ENCODE peak calls at places on chromosomes 1 and 21, in four cellular contexts. One of them, this sample, is unnamed.

GRCh38 chr1:154198756-154199562 is 7.1 kb upstream of the TPM3 start:
- DNase-seq in H1: no peak
- DNase-seq in GM12892: no peak
- DNase-seq in HepG2: peak; percentile 71
- DNase-seq in this sample: no peak

GRCh38 chr21:32717851-32718316 is 9.9 kb downstream of the SYNJ1 start:
- DNase-seq in H1: no peak
- DNase-seq in GM12892: no peak
- DNase-seq in HepG2: no peak
- DNase-seq in this sample: no peak

GRCh38 chr21:32412998-32413504 is 545 bp downstream of the EVA1C start:
- DNase-seq in H1: no peak
- DNase-seq in GM12892: no peak
- DNase-seq in HepG2: no peak
- DNase-seq in this sample: no peak

GRCh38 chr1:8009043-8010002 is 16.8 kb downstream of the ERRFI1 start:
- DNase-seq in H1: no peak
- DNase-seq in GM12892: no peak
- DNase-seq in HepG2: no peak
- DNase-seq in this sample: no peak

GRCh38 chr1:71045463-71046028 is 2.1 kb downstream of the PTGER3 start:
- DNase-seq in H1: no peak
- DNase-seq in GM12892: no peak
- DNase-seq in HepG2: no peak
- DNase-seq in this sample: no peak

GRCh38 chr1:93595266-93595665 is 86.4 kb downstream of the BCAR3 start:
- DNase-seq in H1: no peak
- DNase-seq in GM12892: no peak
- DNase-seq in HepG2: no peak
- DNase-seq in this sample: no peak

GRCh38 chr1:3903141-3904005 is 3.3 kb upstream of the C1orf174 start:
- DNase-seq in H1: no peak
- DNase-seq in GM12892: no peak
- DNase-seq in HepG2: peak; percentile 57
- DNase-seq in this sample: no peak

GRCh38 chr1:99745061-99745460 is 21.4 kb downstream of the FRRS1 start:
- DNase-seq in H1: no peak
- DNase-seq in GM12892: no peak
- DNase-seq in HepG2: no peak
- DNase-seq in this sample: no peak

GRCh38 chr21:25005388-25005787 is 601.9 kb downstream of the MRPL39 start:
- DNase-seq in H1: no peak
- DNase-seq in GM12892: no peak
- DNase-seq in HepG2: no peak
- DNase-seq in this sample: no peak

DNA sequence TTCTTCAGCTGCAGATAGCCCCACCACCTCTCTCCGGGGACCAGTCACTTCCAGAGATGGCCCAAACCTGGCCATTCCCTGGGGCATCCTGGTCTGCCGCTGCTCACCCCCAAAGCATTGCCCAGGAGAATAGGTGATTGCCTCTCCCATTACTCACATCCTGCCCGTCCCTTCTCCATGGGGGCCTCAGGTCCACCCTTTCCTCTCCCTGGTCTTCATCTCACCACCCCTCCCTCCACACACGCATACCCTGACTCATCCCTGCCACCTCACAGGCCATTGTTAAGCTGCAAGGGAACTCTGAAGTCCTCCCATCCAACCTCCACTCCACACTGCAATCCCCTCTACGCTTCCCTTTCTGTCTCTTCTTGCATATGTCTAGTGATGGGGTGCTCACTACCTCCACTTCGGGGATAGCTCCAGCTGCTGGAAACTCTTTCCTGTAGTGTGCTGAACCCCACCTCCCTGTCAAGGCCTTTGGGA is at the start of gene PLEKHG5:
- DNase-seq in H1: peak; percentile 59
- DNase-seq in GM12892: no peak
- DNase-seq in HepG2: peak; percentile 59
- DNase-seq in this sample: no peak
- TF ChIP-seq POLR2A in H1: no peak
- TF ChIP-seq POLR2A in GM12892: no peak
- TF ChIP-seq POLR2A in HepG2: no peak
- TF ChIP-seq POLR2A in this sample: no peak

GRCh38 chr1:210596641-210597040 is 267.9 kb downstream of the HHAT start:
- DNase-seq in H1: no peak
- DNase-seq in GM12892: no peak
- DNase-seq in HepG2: no peak
- DNase-seq in this sample: no peak
- TF ChIP-seq TAF1 in H1: no peak
- TF ChIP-seq TAF1 in GM12892: no peak
- TF ChIP-seq TAF1 in HepG2: no peak
- TF ChIP-seq TAF1 in this sample: no peak

GRCh38 chr1:220748091-220748934 is at the start of gene MTARC2:
- DNase-seq in H1: peak; percentile 57
- DNase-seq in GM12892: peak; percentile 46
- DNase-seq in HepG2: peak; percentile 83
- DNase-seq in this sample: no peak
- TF ChIP-seq POLR2A in H1: peak; percentile 92
- TF ChIP-seq POLR2A in GM12892: peak; percentile 76
- TF ChIP-seq POLR2A in HepG2: peak; percentile 80
- TF ChIP-seq POLR2A in this sample: no peak

DNA sequence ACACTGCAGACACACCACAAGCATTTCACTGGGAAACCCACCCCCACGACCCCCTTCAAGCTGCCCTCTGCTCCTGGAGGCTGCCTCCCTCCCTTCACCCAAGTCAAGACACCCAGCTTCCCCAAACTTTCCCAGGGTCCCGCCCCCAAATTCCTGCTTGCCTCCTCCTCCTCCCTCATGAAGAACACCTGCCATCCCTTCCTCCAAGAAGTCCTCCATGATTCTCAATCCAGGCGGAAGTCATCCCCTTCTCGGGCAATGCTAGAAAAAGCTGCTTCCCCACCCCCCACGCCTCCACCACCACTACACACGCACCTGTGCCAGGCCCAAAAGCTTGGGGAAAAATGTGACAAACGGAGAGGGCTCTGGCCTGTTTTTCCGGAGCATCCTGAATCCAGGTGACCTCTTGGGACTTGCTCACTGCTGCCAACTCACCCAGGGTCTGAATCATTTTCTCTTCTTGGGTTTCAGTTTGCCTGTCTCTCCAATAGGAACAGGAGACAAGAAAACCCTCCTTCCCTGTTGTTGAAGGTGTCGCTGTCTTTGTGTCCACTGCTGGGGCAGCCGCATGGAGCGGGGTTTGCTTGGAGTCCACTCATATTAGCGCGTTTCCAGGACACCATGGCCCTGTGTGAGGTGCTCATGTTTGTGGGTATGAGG is 101.0 kb upstream of the CASZ1 start:
- DNase-seq in H1: no peak
- DNase-seq in GM12892: no peak
- DNase-seq in HepG2: no peak
- DNase-seq in this sample: no peak
- TF ChIP-seq TAF1 in H1: no peak
- TF ChIP-seq TAF1 in GM12892: no peak
- TF ChIP-seq TAF1 in HepG2: no peak
- TF ChIP-seq TAF1 in this sample: no peak

This sample was measured in GM12891.